ENCODE peak calls at places on chromosomes 12 and 14, in seven cellular contexts. One of them, this sample, is unnamed.

GRCh38 chr12:45909041-45909713 is 81.2 kb downstream of the SCAF11 start:
- DNase-seq in left lung: no peak
- DNase-seq in NCI-H2029 treated with DMSO at 0.1 percent for 48 hours: no peak
- DNase-seq in brain microvascular endothelial cell: no peak
- DNase-seq in stimulated activated CD8-positive, alpha-beta memory T cell treated with anti-CD3 and anti-CD28 coated beads, Interleukin-15, amount 100 ng/mL, for 48 hours: no peak
- DNase-seq in ovary: no peak
- DNase-seq in stimulated activated CD4-positive, alpha-beta T cell treated with anti-CD3 and anti-CD28 coated beads, Interleukin-1b, Interleukin-23, amount 100 ng/mL, for 24 hours: no peak
- DNase-seq in this sample: no peak

GRCh38 chr12:132535046-132535445 is 45.1 kb downstream of the FBRSL1 start:
- DNase-seq in brain microvascular endothelial cell: no peak
- DNase-seq in stimulated activated CD4-positive, alpha-beta T cell treated with anti-CD3 and anti-CD28 coated beads, Interleukin-1b, Interleukin-23, amount 100 ng/mL, for 24 hours: no peak
- DNase-seq in ovary: no peak
- DNase-seq in left lung: no peak
- DNase-seq in NCI-H2029 treated with DMSO at 0.1 percent for 48 hours: no peak
- DNase-seq in stimulated activated CD8-positive, alpha-beta memory T cell treated with anti-CD3 and anti-CD28 coated beads, Interleukin-15, amount 100 ng/mL, for 48 hours: no peak
- DNase-seq in this sample: no peak

GRCh38 chr12:52251367-52252055 is 18.5 kb downstream of the KRT7 start:
- DNase-seq in stimulated activated CD4-positive, alpha-beta T cell treated with anti-CD3 and anti-CD28 coated beads, Interleukin-1b, Interleukin-23, amount 100 ng/mL, for 24 hours: no peak
- DNase-seq in left lung: no peak
- DNase-seq in stimulated activated CD8-positive, alpha-beta memory T cell treated with anti-CD3 and anti-CD28 coated beads, Interleukin-15, amount 100 ng/mL, for 48 hours: no peak
- DNase-seq in NCI-H2029 treated with DMSO at 0.1 percent for 48 hours: no peak
- DNase-seq in ovary: no peak
- DNase-seq in brain microvascular endothelial cell: no peak
- DNase-seq in this sample: no peak

GRCh38 chr12:11652351-11653040 is 3.0 kb downstream of the ETV6 start:
- DNase-seq in stimulated activated CD8-positive, alpha-beta memory T cell treated with anti-CD3 and anti-CD28 coated beads, Interleukin-15, amount 100 ng/mL, for 48 hours: peak
- DNase-seq in stimulated activated CD4-positive, alpha-beta T cell treated with anti-CD3 and anti-CD28 coated beads, Interleukin-1b, Interleukin-23, amount 100 ng/mL, for 24 hours: no peak
- DNase-seq in ovary: no peak
- DNase-seq in left lung: no peak
- DNase-seq in NCI-H2029 treated with DMSO at 0.1 percent for 48 hours: peak
- DNase-seq in brain microvascular endothelial cell: peak
- DNase-seq in this sample: no peak

GRCh38 chr14:38171197-38171596 is 36.5 kb upstream of the SSTR1 start:
- DNase-seq in stimulated activated CD4-positive, alpha-beta T cell treated with anti-CD3 and anti-CD28 coated beads, Interleukin-1b, Interleukin-23, amount 100 ng/mL, for 24 hours: no peak
- DNase-seq in NCI-H2029 treated with DMSO at 0.1 percent for 48 hours: peak
- DNase-seq in stimulated activated CD8-positive, alpha-beta memory T cell treated with anti-CD3 and anti-CD28 coated beads, Interleukin-15, amount 100 ng/mL, for 48 hours: no peak
- DNase-seq in brain microvascular endothelial cell: no peak
- DNase-seq in left lung: no peak
- DNase-seq in ovary: no peak
- DNase-seq in this sample: no peak

GRCh38 chr14:62179367-62180018 is 417.3 kb downstream of the SNAPC1 start:
- DNase-seq in ovary: no peak
- DNase-seq in NCI-H2029 treated with DMSO at 0.1 percent for 48 hours: peak
- DNase-seq in left lung: peak
- DNase-seq in brain microvascular endothelial cell: peak
- DNase-seq in stimulated activated CD4-positive, alpha-beta T cell treated with anti-CD3 and anti-CD28 coated beads, Interleukin-1b, Interleukin-23, amount 100 ng/mL, for 24 hours: no peak
- DNase-seq in stimulated activated CD8-positive, alpha-beta memory T cell treated with anti-CD3 and anti-CD28 coated beads, Interleukin-15, amount 100 ng/mL, for 48 hours: no peak
- DNase-seq in this sample: peak

GRCh38 chr14:103339561-103339960 is 5.5 kb downstream of the EIF5 start:
- DNase-seq in ovary: no peak
- DNase-seq in left lung: no peak
- DNase-seq in NCI-H2029 treated with DMSO at 0.1 percent for 48 hours: no peak
- DNase-seq in stimulated activated CD4-positive, alpha-beta T cell treated with anti-CD3 and anti-CD28 coated beads, Interleukin-1b, Interleukin-23, amount 100 ng/mL, for 24 hours: no peak
- DNase-seq in brain microvascular endothelial cell: no peak
- DNase-seq in stimulated activated CD8-positive, alpha-beta memory T cell treated with anti-CD3 and anti-CD28 coated beads, Interleukin-15, amount 100 ng/mL, for 48 hours: no peak
- DNase-seq in this sample: no peak

GRCh38 chr14:73786632-73786941 is 65.0 kb upstream of the PTGR2 start:
- DNase-seq in ovary: no peak
- DNase-seq in NCI-H2029 treated with DMSO at 0.1 percent for 48 hours: no peak
- DNase-seq in left lung: no peak
- DNase-seq in stimulated activated CD8-positive, alpha-beta memory T cell treated with anti-CD3 and anti-CD28 coated beads, Interleukin-15, amount 100 ng/mL, for 48 hours: no peak
- DNase-seq in stimulated activated CD4-positive, alpha-beta T cell treated with anti-CD3 and anti-CD28 coated beads, Interleukin-1b, Interleukin-23, amount 100 ng/mL, for 24 hours: peak
- DNase-seq in brain microvascular endothelial cell: no peak
- DNase-seq in this sample: no peak

GRCh38 chr14:83909507-83909906 is 1620.4 kb upstream of the FLRT2 start:
- DNase-seq in left lung: no peak
- DNase-seq in ovary: no peak
- DNase-seq in NCI-H2029 treated with DMSO at 0.1 percent for 48 hours: no peak
- DNase-seq in stimulated activated CD4-positive, alpha-beta T cell treated with anti-CD3 and anti-CD28 coated beads, Interleukin-1b, Interleukin-23, amount 100 ng/mL, for 24 hours: no peak
- DNase-seq in stimulated activated CD8-positive, alpha-beta memory T cell treated with anti-CD3 and anti-CD28 coated beads, Interleukin-15, amount 100 ng/mL, for 48 hours: no peak
- DNase-seq in brain microvascular endothelial cell: peak
- DNase-seq in this sample: no peak

GRCh38 chr14:92570863-92571262 is 57.3 kb downstream of the RIN3 start:
- DNase-seq in left lung: no peak
- DNase-seq in stimulated activated CD4-positive, alpha-beta T cell treated with anti-CD3 and anti-CD28 coated beads, Interleukin-1b, Interleukin-23, amount 100 ng/mL, for 24 hours: no peak
- DNase-seq in NCI-H2029 treated with DMSO at 0.1 percent for 48 hours: no peak
- DNase-seq in brain microvascular endothelial cell: no peak
- DNase-seq in stimulated activated CD8-positive, alpha-beta memory T cell treated with anti-CD3 and anti-CD28 coated beads, Interleukin-15, amount 100 ng/mL, for 48 hours: no peak
- DNase-seq in ovary: no peak
- DNase-seq in this sample: no peak

GRCh38 chr12:7512528-7512927 is 9.0 kb upstream of the CD163 start:
- DNase-seq in stimulated activated CD8-positive, alpha-beta memory T cell treated with anti-CD3 and anti-CD28 coated beads, Interleukin-15, amount 100 ng/mL, for 48 hours: no peak
- DNase-seq in stimulated activated CD4-positive, alpha-beta T cell treated with anti-CD3 and anti-CD28 coated beads, Interleukin-1b, Interleukin-23, amount 100 ng/mL, for 24 hours: no peak
- DNase-seq in NCI-H2029 treated with DMSO at 0.1 percent for 48 hours: no peak
- DNase-seq in brain microvascular endothelial cell: peak
- DNase-seq in left lung: no peak
- DNase-seq in ovary: no peak
- DNase-seq in this sample: no peak

This sample was measured in SW 1271.